ENCODE peak calls at places on chromosomes 12 and 14, in five cellular contexts. A, S, V, I and H are unnamed samples.

GRCh38 chr12:8033153-8034044 is 883 bp downstream of the FOXJ2 start:
- DNase-seq in V (peak; percentile 74), S (peak; percentile 47), A (peak; percentile 41), I (peak; percentile 55), H (peak; percentile 34)

GRCh38 chr12:92094751-92095161 is 50.9 kb downstream of the BTG1 start:
- DNase-seq in A (no peak), V (no peak), S (no peak), I (no peak), H (no peak)

GRCh38 chr12:64187370-64187769 is 34.7 kb downstream of the KICS2 start:
- DNase-seq in I (no peak), S (no peak), A (no peak), V (no peak), H (no peak)

GRCh38 chr12:6767592-6768384 is 1.6 kb downstream of the PTMS start:
- DNase-seq in I (no peak), S (no peak), V (peak; percentile 46), A (no peak), H (no peak)

GRCh38 chr12:53399896-53400295 is 19.9 kb downstream of the SP1 start:
- DNase-seq in I (no peak), S (no peak), V (no peak), A (no peak), H (no peak)

GRCh38 chr14:52793061-52793460 is 1.7 kb upstream of the GNPNAT1 start:
- DNase-seq in A (no peak), I (no peak), S (no peak), V (no peak), H (no peak)

GRCh38 chr12:15526033-15526432 is 203.7 kb downstream of the PTPRO start:
- DNase-seq in A (no peak), I (no peak), V (no peak), S (no peak), H (peak; percentile 88)

GRCh38 chr12:31897791-31898503 is 61.3 kb upstream of the RESF1 start:
- DNase-seq in S (peak; percentile 67), I (peak; percentile 22), V (peak; percentile 15), A (peak; percentile 39), H (peak; percentile 32)

GRCh38 chr12:68823711-68824110 is 15.7 kb downstream of the MDM2 start:
- DNase-seq in I (no peak), A (no peak), V (no peak), S (no peak), H (no peak)
- H3K36me3 ChIP-seq in I (peaks cover 1% of the 10 kb centered on the region), A (peaks cover 44% of the 10 kb centered on the region), V (peaks cover 72% of the 10 kb centered on the region), S (peaks cover 84% of the 10 kb centered on the region), H (peaks cover 100% of the 10 kb centered on the region)

DNA sequence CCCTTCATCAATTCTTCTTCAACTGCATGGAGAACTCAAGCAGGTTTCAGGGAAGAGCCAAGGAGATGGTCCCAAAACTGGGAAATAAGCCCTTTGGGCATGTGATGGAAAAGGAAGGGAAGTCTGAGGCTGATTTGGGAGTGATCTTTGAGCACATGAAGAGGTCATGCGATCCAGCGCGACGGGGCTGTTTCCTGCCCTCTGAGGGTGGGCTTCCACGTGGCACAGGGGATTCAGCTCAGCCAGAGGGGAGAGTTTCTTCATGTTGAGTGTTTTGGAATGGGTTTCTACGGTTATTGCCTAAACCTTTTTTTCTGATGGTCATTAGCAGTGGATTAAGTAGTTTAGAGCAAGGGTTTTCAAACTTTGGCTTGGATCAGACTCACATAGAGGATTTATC is 30.2 kb downstream of the GPR68 start:
- DNase-seq in A (no peak), V (no peak), I (no peak), S (no peak), H (no peak)
- H3K36me3 ChIP-seq in A (peaks cover 20% of the 10 kb centered on the region), V (peaks cover 6% of the 10 kb centered on the region), I (no peaks in the 10 kb centered on the region), S (peaks cover 8% of the 10 kb centered on the region), H (peaks cover 43% of the 10 kb centered on the region)

GRCh38 chr12:65462506-65462905 is 184.0 kb downstream of the MSRB3 start:
- DNase-seq in I (no peak), A (no peak), V (no peak), S (no peak), H (no peak)
- H3K36me3 ChIP-seq in I (no peaks in the 10 kb centered on the region), A (no peaks in the 10 kb centered on the region), V (peaks cover 9% of the 10 kb centered on the region), S (no peaks in the 10 kb centered on the region), H (no peaks in the 10 kb centered on the region)

DNA sequence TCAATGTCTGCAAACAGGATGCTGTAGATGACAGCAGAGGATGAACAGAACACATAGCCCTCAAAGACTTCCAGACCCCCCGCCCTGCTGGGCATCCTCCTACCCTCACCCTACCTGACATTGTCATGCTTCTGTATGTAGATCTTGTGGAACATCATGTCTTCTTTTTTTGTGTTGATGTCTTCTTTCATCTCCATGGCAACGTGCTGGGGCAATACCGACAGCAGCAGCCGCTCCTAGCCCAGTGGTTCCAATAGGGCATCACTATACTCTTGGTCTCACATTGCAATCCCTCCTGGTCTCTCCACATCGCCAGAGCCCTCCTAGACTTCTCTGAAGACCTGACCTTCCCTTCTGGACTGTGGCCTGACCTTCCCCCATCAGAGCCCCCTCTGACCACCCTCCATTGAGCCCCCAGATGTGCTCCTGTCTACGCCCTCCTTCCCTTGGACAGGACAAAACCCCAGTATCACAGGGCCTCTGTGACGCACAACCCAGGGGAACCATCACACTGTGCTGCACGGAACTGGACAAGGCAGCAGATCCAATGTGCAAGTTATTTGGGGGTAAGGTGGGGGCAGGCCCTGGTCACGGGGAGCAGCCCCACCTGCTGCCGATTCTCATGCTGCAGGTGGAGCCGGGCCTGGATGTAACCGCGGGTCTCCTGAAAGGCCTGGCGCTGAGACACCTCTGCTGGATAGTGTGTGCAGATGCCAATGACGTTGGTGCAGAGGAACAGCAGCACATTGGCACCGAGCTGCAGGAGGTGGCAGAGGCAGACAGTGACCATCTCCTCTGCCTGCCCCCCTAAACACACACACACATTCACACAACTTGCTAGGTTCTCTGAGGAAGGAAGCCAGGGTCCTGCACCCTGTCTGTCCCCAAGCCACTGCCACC is 11.1 kb downstream of the ADCY6 start:
- DNase-seq in S (no peak), V (no peak), A (no peak), I (no peak), H (no peak)
- H3K36me3 ChIP-seq in S (no peaks in the 10 kb centered on the region), V (peaks cover 46% of the 10 kb centered on the region), A (no peaks in the 10 kb centered on the region), I (no peaks in the 10 kb centered on the region), H (no peaks in the 10 kb centered on the region)